ENCODE peak calls at places on chromosome 9, in ten cellular contexts. J is astrocyte of the spinal cord, S is fibroblast of lung, L is lower lobe of right lung, V is T follicular helper cell, R is substantia nigra, O is AG08396, K is AG08395, C is uterus, Y is A549. B is an unnamed sample.

GRCh38 chr9:4750021-4750673 is 9.1 kb upstream of the AK3 start:
- DNase-seq in K (peak), J (peak), R (no peak), O (no peak), Y (peak), L (no peak), V (no peak), S (peak), C (no peak), B (no peak)

GRCh38 chr9:9574080-9574479 is 1038.7 kb downstream of the PTPRD start:
- DNase-seq in Y (no peak), O (no peak), S (no peak), J (no peak), K (no peak), C (no peak), R (no peak), L (no peak), V (no peak), B (no peak)

GRCh38 chr9:5799314-5799713 is 33.6 kb downstream of the ERMP1 start:
- DNase-seq in S (peak), J (peak), C (no peak), Y (peak), V (no peak), K (peak), L (no peak), R (no peak), O (peak), B (no peak)

GRCh38 chr9:126483468-126484056 is 130.2 kb upstream of the LMX1B start:
- DNase-seq in V (no peak), L (peak), R (no peak), Y (no peak), J (no peak), C (no peak), K (no peak), O (no peak), S (no peak), B (no peak)

GRCh38 chr9:136867480-136867879 is 1.4 kb upstream of the EDF1 start:
- DNase-seq in O (no peak), R (no peak), J (no peak), L (no peak), K (no peak), C (no peak), V (no peak), S (no peak), Y (no peak), B (no peak)

GRCh38 chr9:128355451-128355850 is 15.1 kb downstream of the SLC27A4 start:
- DNase-seq in Y (no peak), L (no peak), R (no peak), J (no peak), C (no peak), V (no peak), S (no peak), O (no peak), K (no peak), B (no peak)

GRCh38 chr9:24881361-24881760 is 335.7 kb upstream of the IZUMO3 start:
- DNase-seq in O (no peak), V (no peak), L (no peak), R (no peak), Y (no peak), J (no peak), S (no peak), K (no peak), C (no peak), B (no peak)

GRCh38 chr9:101028346-101029299 is at the start of gene PLPPR1:
- DNase-seq in C (no peak), V (no peak), L (peak), R (peak), O (peak), J (peak), S (peak), K (peak), Y (peak), B (peak)

GRCh38 chr9:1267581-1267980 is 217.4 kb downstream of the DMRT2 start:
- DNase-seq in S (no peak), C (no peak), Y (no peak), V (no peak), K (no peak), O (no peak), J (no peak), L (no peak), R (no peak), B (no peak)

GRCh38 chr9:137077758-137078693 is 709 bp downstream of the UAP1L1 start:
- DNase-seq in K (no peak), C (no peak), J (no peak), L (peak), O (no peak), Y (no peak), R (no peak), S (no peak), V (no peak), B (no peak)

GRCh38 chr9:121736147-121736721 is 84.8 kb downstream of the DAB2IP start:
- DNase-seq in S (peak), C (peak), K (peak), J (peak), V (no peak), Y (peak), L (peak), O (peak), R (no peak), B (no peak)

GRCh38 chr9:131739988-131740648 is at the start of gene RAPGEF1:
- DNase-seq in Y (peak), S (peak), K (peak), L (peak), J (no peak), R (peak), C (peak), O (peak), V (peak), B (no peak)

GRCh38 chr9:97599447-97599846 is 33.7 kb downstream of the TSTD2 start:
- DNase-seq in L (no peak), J (no peak), R (no peak), S (no peak), K (no peak), Y (no peak), C (no peak), V (no peak), O (no peak), B (no peak)

GRCh38 chr9:107467416-107467815 is 22.2 kb downstream of the KLF4 start:
- DNase-seq in C (no peak), Y (no peak), L (no peak), S (no peak), J (no peak), O (no peak), R (no peak), K (no peak), V (no peak), B (no peak)

GRCh38 chr9:102652471-102652870 is 342.7 kb upstream of the CYLC2 start:
- DNase-seq in Y (no peak), J (no peak), C (no peak), V (no peak), O (no peak), R (no peak), L (no peak), K (no peak), S (no peak), B (no peak)

GRCh38 chr9:107710552-107710951 is 221.0 kb upstream of the KLF4 start:
- DNase-seq in L (no peak), C (no peak), K (no peak), J (no peak), O (no peak), S (peak), Y (no peak), R (no peak), V (no peak), B (no peak)

GRCh38 chr9:113978954-113979712 is 99.0 kb downstream of the AMBP start:
- DNase-seq in L (no peak), O (no peak), V (no peak), S (no peak), J (no peak), R (no peak), K (peak), C (no peak), Y (no peak), B (no peak)

GRCh38 chr9:87405677-87406544 is 91.8 kb upstream of the DAPK1 start:
- DNase-seq in J (peak), K (no peak), V (no peak), L (peak), C (peak), R (no peak), Y (peak), O (no peak), S (peak), B (no peak)

GRCh38 chr9:41229408-41230401 is 40.6 kb upstream of the ZNG1F start:
- DNase-seq in O (peak), L (peak), J (peak), S (peak), K (peak), R (no peak), C (no peak), Y (peak), V (no peak), B (no peak)

GRCh38 chr9:37407468-37407867 is 15.0 kb upstream of the GRHPR start:
- DNase-seq in K (no peak), C (no peak), S (no peak), L (no peak), V (no peak), J (no peak), R (no peak), O (no peak), Y (peak), B (no peak)

GRCh38 chr9:77170991-77171699 is 6.2 kb upstream of the VPS13A start:
- DNase-seq in V (no peak), C (no peak), R (no peak), S (no peak), J (no peak), Y (no peak), O (no peak), K (no peak), L (no peak), B (no peak)

GRCh38 chr9:36946653-36947052 is 87.4 kb downstream of the PAX5 start:
- DNase-seq in O (peak), K (peak), J (peak), Y (no peak), L (no peak), S (no peak), C (no peak), V (no peak), R (no peak), B (no peak)

GRCh38 chr9:36401179-36401740 is 1.2 kb upstream of the RNF38 start:
- DNase-seq in L (no peak), O (peak), V (peak), C (no peak), K (peak), Y (no peak), R (peak), J (peak), S (peak), B (no peak)

GRCh38 chr9:137310190-137311052 is 8.3 kb upstream of the NRARP start:
- DNase-seq in C (no peak), V (no peak), Y (peak), L (peak), R (no peak), S (no peak), J (no peak), O (peak), K (no peak), B (no peak)

GRCh38 chr9:129803679-129804065 is 688 bp downstream of the TOR1B start:
- DNase-seq in C (no peak), V (no peak), S (no peak), K (no peak), O (no peak), J (peak), Y (no peak), L (no peak), R (no peak), B (no peak)

GRCh38 chr9:99576002-99576401 is 245.7 kb upstream of the NR4A3 start:
- DNase-seq in K (no peak), J (no peak), L (no peak), C (no peak), V (no peak), Y (peak), S (no peak), O (no peak), R (no peak), B (no peak)

GRCh38 chr9:137479315-137479861 is 20.3 kb upstream of the NSMF start:
- DNase-seq in K (no peak), V (no peak), L (no peak), Y (no peak), J (peak), C (no peak), O (no peak), R (no peak), S (no peak), B (no peak)

GRCh38 chr9:105318729-105319513 is 74.5 kb downstream of the SLC44A1 start:
- DNase-seq in Y (peak), L (no peak), J (no peak), K (no peak), O (no peak), V (no peak), R (no peak), C (no peak), S (no peak), B (no peak)

GRCh38 chr9:79912641-79913040 is 340.9 kb downstream of the TLE4 start:
- DNase-seq in R (no peak), V (no peak), Y (no peak), C (no peak), S (no peak), O (no peak), K (peak), J (peak), L (no peak), B (no peak)

B was measured in non-pigmented ciliary epithelial cell.